ENCODE peak calls at places on chromosomes 6 and 20, in four cellular contexts. F is IMR-90, P is cardiac muscle cell, L is heart right ventricle. K is an unnamed sample.

GRCh38 chr6:71294121-71294523 is 5.5 kb downstream of the OGFRL1 start:
- DNase-seq in P (peak; percentile 90), F (peak; percentile 92), L (no peak), K (no peak)

GRCh38 chr6:69957990-69958559 is 91.7 kb downstream of the COL19A1 start:
- DNase-seq in L (no peak), F (peak; percentile 4), P (no peak), K (no peak)

GRCh38 chr6:119032428-119032827 is 46.0 kb downstream of the FAM184A start:
- DNase-seq in P (no peak), F (no peak), L (no peak), K (no peak)

GRCh38 chr20:25195962-25196700 is 619 bp downstream of the ENTPD6 start:
- DNase-seq in P (no peak), L (peak; percentile 25), F (peak; percentile 5), K (no peak)

GRCh38 chr6:15994814-15995459 is 133.9 kb upstream of the MYLIP start:
- DNase-seq in F (no peak), P (no peak), L (no peak), K (no peak)

GRCh38 chr20:44488551-44488950 is 12.9 kb downstream of the TTPAL start:
- DNase-seq in P (no peak), F (no peak), L (no peak), K (no peak)

GRCh38 chr6:14917101-14917500 is 328.8 kb upstream of the JARID2 start:
- DNase-seq in L (no peak), P (peak; percentile 26), F (peak; percentile 78), K (no peak)

GRCh38 chr6:16572943-16573342 is 188.3 kb downstream of the ATXN1 start:
- DNase-seq in P (no peak), L (no peak), F (no peak), K (no peak)

GRCh38 chr20:3483784-3484183 is 13.0 kb downstream of the ATRN start:
- DNase-seq in L (no peak), F (peak; percentile 40), P (no peak), K (no peak)

GRCh38 chr6:150924808-150925654 is 59.5 kb downstream of the MTHFD1L start:
- DNase-seq in P (peak; percentile 75), L (no peak), F (peak; percentile 35), K (no peak)

GRCh38 chr20:51533291-51534172 is 9.0 kb downstream of the NFATC2 start:
- DNase-seq in P (no peak), F (peak; percentile 69), L (no peak), K (no peak)

GRCh38 chr20:50278684-50279531 is 88.3 kb downstream of the CEBPB start:
- DNase-seq in P (no peak), L (peak; percentile 84), F (no peak), K (no peak)

GRCh38 chr20:58056021-58056591 is 172.3 kb downstream of the ANKRD60 start:
- DNase-seq in L (no peak), F (no peak), P (no peak), K (no peak)

GRCh38 chr6:111342913-111343312 is 140.1 kb downstream of the REV3L start:
- DNase-seq in L (no peak), P (peak; percentile 46), F (peak; percentile 54), K (no peak)

GRCh38 chr6:75431379-75431778 is 62.2 kb downstream of the FILIP1 start:
- DNase-seq in P (peak; percentile 30), L (peak; percentile 23), F (peak; percentile 40), K (no peak)

GRCh38 chr6:106334646-106335448 is 9.3 kb upstream of the ATG5 start:
- DNase-seq in F (peak; percentile 47), L (peak; percentile 13), P (peak; percentile 64), K (no peak)

GRCh38 chr6:33797635-33798342 is 6.0 kb downstream of the MLN start:
- DNase-seq in F (no peak), L (no peak), P (no peak), K (no peak)

GRCh38 chr20:43940518-43941225 is 26.0 kb downstream of the TOX2 start:
- DNase-seq in F (no peak), P (no peak), L (no peak), K (no peak)

GRCh38 chr20:57006411-57007170 is 259.9 kb downstream of the BMP7 start:
- DNase-seq in F (no peak), L (no peak), P (no peak), K (no peak)

GRCh38 chr6:155486795-155487294 is 31.2 kb upstream of the NOX3 start:
- DNase-seq in F (no peak), P (no peak), L (no peak), K (no peak)

GRCh38 chr6:152078804-152079203 is 271.3 kb downstream of the ESR1 start:
- DNase-seq in P (no peak), F (no peak), L (no peak), K (no peak)
- TF ChIP-seq CTCF in P (no peak), F (no peak), L (no peak), K (no peak)

GRCh38 chr6:137868721-137869631 is 1.9 kb downstream of the TNFAIP3 start:
- DNase-seq in P (no peak), L (no peak), F (no peak), K (no peak)
- TF ChIP-seq CTCF in P (no peak), L (no peak), F (no peak), K (no peak)

GRCh38 chr6:21227486-21227885 is 366.1 kb upstream of the SOX4 start:
- DNase-seq in P (no peak), F (peak; percentile 54), L (no peak), K (no peak)
- TF ChIP-seq CTCF in P (no peak), F (no peak), L (no peak), K (no peak)

DNA sequence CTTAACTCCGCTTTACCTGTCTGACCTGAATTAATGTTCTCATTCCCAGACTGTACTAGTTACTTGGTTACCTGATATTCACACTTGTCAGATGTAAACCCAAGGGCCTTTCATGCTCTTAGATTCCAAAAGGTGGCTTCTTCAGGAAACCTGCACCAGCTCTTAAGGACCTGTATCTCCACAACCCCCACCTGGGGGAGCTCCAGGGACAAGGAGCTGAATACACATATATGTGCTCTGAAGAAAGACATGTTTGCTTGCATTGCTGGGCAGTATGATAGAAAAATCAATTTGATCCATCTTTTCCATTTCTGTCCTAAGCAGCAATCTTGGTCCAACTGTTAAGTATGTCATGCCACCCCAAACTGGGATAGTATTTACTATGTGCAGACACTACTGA is 64.8 kb upstream of the POU3F2 start:
- DNase-seq in P (peak; percentile 5), L (no peak), F (peak; percentile 4), K (no peak)
- TF ChIP-seq CTCF in P (no peak), L (no peak), F (no peak), K (peak; percentile 36)

DNA sequence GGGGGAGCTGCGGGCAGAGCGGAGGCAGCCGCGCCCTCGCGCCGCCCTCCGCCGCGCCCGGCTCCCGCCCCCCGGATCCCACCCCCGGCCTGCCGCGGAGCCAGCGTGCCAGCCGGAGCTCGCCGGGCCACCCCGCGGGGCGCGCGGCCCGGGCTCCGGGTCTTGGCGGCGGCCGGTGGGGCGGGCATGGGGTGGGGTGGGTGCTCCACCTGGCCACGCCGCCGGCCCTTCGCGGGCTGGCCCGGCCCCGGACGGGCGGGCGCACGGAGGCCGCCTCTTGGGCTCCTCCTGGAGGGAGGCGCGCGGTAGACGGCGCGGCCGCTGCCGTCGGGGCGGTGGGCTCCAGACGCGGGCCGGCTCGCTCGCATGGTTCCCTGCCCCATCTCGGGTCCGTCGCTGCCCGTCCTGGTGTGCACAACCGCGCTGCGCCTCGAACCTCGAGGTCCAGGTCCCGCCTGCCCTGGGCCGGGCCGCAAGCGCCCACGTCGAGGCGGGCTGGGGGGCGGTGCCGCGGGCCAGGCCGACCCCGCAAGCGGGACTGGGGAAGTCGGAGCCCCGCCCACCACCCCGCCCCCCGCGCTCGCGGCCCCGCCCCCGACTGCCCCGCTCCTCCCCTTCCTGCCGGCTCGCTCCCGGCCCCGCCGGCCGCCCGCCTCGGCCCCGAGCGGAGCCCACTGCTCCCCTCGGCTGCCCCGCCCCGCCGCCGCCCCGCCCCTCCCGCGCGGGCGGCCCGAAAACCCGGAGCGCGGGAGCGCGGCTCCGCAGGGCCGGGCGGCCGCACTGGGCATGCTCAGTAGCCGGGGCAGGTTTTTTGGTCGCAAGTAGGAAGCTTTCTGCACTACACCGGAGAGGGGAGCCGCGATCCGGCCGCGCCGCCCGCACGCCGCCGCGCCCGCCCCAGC is at the start of gene CDYL:
- DNase-seq in F (peak; percentile 85), L (peak; percentile 92), P (peak; percentile 94), K (peak; percentile 42)
- TF ChIP-seq CTCF in F (peak; percentile 18), L (no peak), P (no peak), K (no peak)